ENCODE peak calls at places on chromosomes 2 and 18, in seven cellular contexts. P is H1, Y is mesendoderm, D is H9, E is IMR-90, K is mesenchymal stem cell, H is trophoblast cell. G is an unnamed sample.

GRCh38 chr2:27893031-27893430 is 2.5 kb downstream of the BABAM2 start:
- DNase-seq in E (no peak), Y (no peak), P (no peak), H (no peak), K (no peak), D (no peak), G (no peak)

GRCh38 chr2:172046080-172046678 is 39.1 kb upstream of the DLX1 start:
- DNase-seq in E (no peak), K (peak), D (no peak), Y (no peak), H (no peak), P (no peak), G (no peak)

GRCh38 chr2:65435625-65436168 is 3.3 kb upstream of the SPRED2 start:
- DNase-seq in K (peak), E (peak), P (no peak), Y (peak), H (peak), D (peak), G (peak)

GRCh38 chr2:111662771-111663470 is 221.1 kb downstream of the ANAPC1 start:
- DNase-seq in E (peak), P (no peak), D (no peak), Y (no peak), K (no peak), H (no peak), G (no peak)

GRCh38 chr2:156077041-156077735 is 255.3 kb downstream of the NR4A2 start:
- DNase-seq in P (no peak), E (no peak), K (no peak), Y (no peak), H (no peak), D (no peak), G (no peak)

GRCh38 chr18:77145364-77145901 is 12.8 kb upstream of the MBP start:
- DNase-seq in D (peak), H (no peak), E (no peak), Y (no peak), P (no peak), K (no peak), G (no peak)

GRCh38 chr2:239944706-239945551 is 80.2 kb downstream of the NDUFA10 start:
- DNase-seq in Y (peak), K (no peak), E (peak), H (no peak), P (no peak), D (peak), G (no peak)

GRCh38 chr2:36553690-36554089 is 44.3 kb downstream of the FEZ2 start:
- DNase-seq in Y (no peak), P (no peak), H (no peak), K (no peak), D (no peak), E (no peak), G (no peak)

GRCh38 chr2:197210450-197210849 is 100.1 kb downstream of the ANKRD44 start:
- DNase-seq in K (no peak), Y (peak), D (no peak), E (no peak), P (no peak), H (no peak), G (no peak)

GRCh38 chr18:48376406-48376805 is 32.8 kb downstream of the ZBTB7C start:
- DNase-seq in E (no peak), Y (peak), H (no peak), K (no peak), D (peak), P (no peak), G (peak)

GRCh38 chr2:1318366-1319009 is 94.8 kb upstream of the TPO start:
- DNase-seq in Y (no peak), P (no peak), H (no peak), D (no peak), E (no peak), K (no peak), G (no peak)

GRCh38 chr18:59460060-59460395 is 101.0 kb upstream of the LMAN1 start:
- DNase-seq in H (peak), E (peak), P (no peak), K (no peak), D (no peak), Y (peak), G (no peak)

GRCh38 chr2:206873426-206873825 is 65.9 kb upstream of the CPO start:
- DNase-seq in E (no peak), P (no peak), D (no peak), H (peak), K (no peak), Y (peak), G (no peak)

GRCh38 chr2:122794100-122794499 is 1038.6 kb downstream of the TSN start:
- DNase-seq in Y (no peak), P (no peak), H (no peak), K (no peak), E (no peak), D (no peak), G (no peak)

GRCh38 chr2:223008936-223009335 is 43.1 kb upstream of the KCNE4 start:
- DNase-seq in H (no peak), Y (no peak), E (no peak), K (no peak), P (no peak), D (no peak), G (no peak)

DNA sequence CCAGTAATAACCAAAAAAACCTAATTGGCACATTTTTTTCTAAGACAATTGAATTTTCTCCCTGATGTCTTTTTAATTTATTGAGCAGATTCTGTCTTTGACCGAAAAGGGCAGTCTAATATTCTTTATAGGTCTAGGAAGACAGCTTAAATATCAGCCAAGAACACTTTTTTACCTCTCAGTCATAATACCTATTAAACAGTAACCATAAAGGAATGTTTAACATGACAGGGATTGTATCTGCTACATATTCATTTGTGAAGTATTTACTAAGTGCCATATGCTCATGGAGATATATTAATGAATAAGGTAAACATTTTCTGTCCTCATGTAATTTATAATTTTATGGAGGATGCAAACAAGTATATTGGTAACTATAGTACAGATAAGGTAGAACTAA is 3.1 kb upstream of the HTR2B start:
- DNase-seq in H (peak), K (no peak), Y (no peak), D (no peak), E (no peak), P (no peak), G (no peak)
- H2BK5ac ChIP-seq in H (no peak), K (no peak), Y (no peak), D (no peak), E (peak), P (no peak), G (no peak)

GRCh38 chr2:42787424-42787787 is 5.0 kb downstream of the HAAO start:
- DNase-seq in D (no peak), H (no peak), P (no peak), E (no peak), Y (no peak), K (no peak), G (no peak)
- H2BK5ac ChIP-seq in D (no peak), H (no peak), P (no peak), E (no peak), Y (no peak), K (no peak), G (no peak)

GRCh38 chr2:10781746-10782145 is 30.8 kb downstream of the PDIA6 start:
- DNase-seq in K (no peak), Y (no peak), P (no peak), E (no peak), D (no peak), H (peak), G (no peak)

GRCh38 chr2:10785260-10785659 is 27.3 kb downstream of the PDIA6 start:
- DNase-seq in P (no peak), D (no peak), Y (no peak), E (no peak), H (peak), K (peak), G (no peak)

GRCh38 chr2:10780491-10780820 is 32.1 kb downstream of the PDIA6 start:
- DNase-seq in D (no peak), H (no peak), K (no peak), Y (no peak), P (no peak), E (no peak), G (no peak)

GRCh38 chr2:10784719-10785118 is 27.9 kb downstream of the PDIA6 start:
- DNase-seq in E (no peak), K (no peak), Y (no peak), P (no peak), D (no peak), H (peak), G (no peak)

DNA sequence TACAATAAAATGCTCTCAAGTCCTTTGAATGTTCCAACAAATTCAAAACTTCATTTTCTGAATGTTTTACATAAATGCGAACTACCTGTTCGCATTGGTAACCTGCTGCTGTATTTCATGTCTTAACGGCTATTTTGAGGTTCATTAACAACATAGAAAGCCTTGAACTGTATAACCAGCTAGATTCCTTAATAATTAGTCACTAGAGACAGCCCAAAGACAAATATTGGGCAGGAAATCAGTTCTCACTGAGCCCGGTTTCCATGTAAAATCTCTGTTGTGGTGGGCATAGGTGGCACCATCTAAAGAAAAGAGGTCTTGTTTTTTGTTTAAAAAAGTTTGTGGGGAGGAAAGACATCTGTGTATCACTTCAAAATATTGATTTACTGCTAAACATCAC is 29.2 kb downstream of the PDIA6 start:
- DNase-seq in D (no peak), P (no peak), E (no peak), H (no peak), K (no peak), Y (no peak), G (no peak)
- H2BK5ac ChIP-seq in D (no peak), P (no peak), E (no peak), H (no peak), K (no peak), Y (no peak), G (no peak)

GRCh38 chr18:21522530-21522929 is 78.0 kb downstream of the ESCO1 start:
- DNase-seq in E (no peak), D (no peak), P (no peak), H (no peak), K (no peak), Y (no peak), G (no peak)

GRCh38 chr18:21526463-21526862 is 74.0 kb downstream of the ESCO1 start:
- DNase-seq in E (no peak), P (no peak), D (no peak), H (no peak), Y (no peak), K (no peak), G (no peak)
- H2BK5ac ChIP-seq in E (no peak), P (no peak), D (no peak), H (no peak), Y (no peak), K (no peak), G (no peak)

G was measured in neuronal stem cell.